ENCODE peak calls at places on chromosome 11, in five cellular contexts. U, Q, L, A and Z are unnamed samples. For H3K4me1, the result is how much of the 10 kb centered on the place peaks cover.

GRCh38 chr11:114296190-114296978 is at the start of gene NNMT:
- DNase-seq in U (peak), Q (no peak), L (no peak), A (no peak), Z (no peak)

GRCh38 chr11:93784935-93785360 is 866 bp downstream of the MED17 start:
- DNase-seq in U (no peak), Q (no peak), L (no peak), A (no peak), Z (no peak)

GRCh38 chr11:123170929-123171328 is 24.1 kb downstream of the CLMP start:
- DNase-seq in U (no peak), Q (no peak), L (no peak), A (no peak), Z (no peak)

GRCh38 chr11:61690706-61691377 is 10.7 kb downstream of the DAGLA start:
- DNase-seq in U (no peak), Q (no peak), L (no peak), A (no peak), Z (no peak)

GRCh38 chr11:2830886-2831285 is 54.7 kb downstream of the CDKN1C start:
- DNase-seq in U (no peak), Q (no peak), L (no peak), A (no peak), Z (no peak)

GRCh38 chr11:67320011-67320410 is 16.7 kb downstream of the SSH3 start:
- DNase-seq in U (no peak), Q (no peak), L (no peak), A (no peak), Z (no peak)

GRCh38 chr11:78929906-78930220 is 355.2 kb upstream of the NARS2 start:
- DNase-seq in U (no peak), Q (no peak), L (no peak), A (no peak), Z (no peak)

GRCh38 chr11:10625982-10626311 is 57.5 kb upstream of the LYVE1 start:
- DNase-seq in U (no peak), Q (peak), L (no peak), A (no peak), Z (no peak)

GRCh38 chr11:107661656-107662055 is 50.2 kb downstream of the SLN start:
- DNase-seq in U (no peak), Q (no peak), L (no peak), A (no peak), Z (no peak)

GRCh38 chr11:62013266-62014157 is 46.1 kb upstream of the FTH1 start:
- DNase-seq in U (no peak), Q (no peak), L (no peak), A (no peak), Z (no peak)

GRCh38 chr11:2389344-2390026 is 11.1 kb upstream of the TSSC4 start:
- DNase-seq in U (peak), Q (no peak), L (peak), A (no peak), Z (no peak)

GRCh38 chr11:67022341-67022933 is 497 bp upstream of the SYT12 start:
- DNase-seq in U (no peak), Q (no peak), L (no peak), A (no peak), Z (no peak)

GRCh38 chr11:46119352-46120216 is 1.7 kb downstream of the PHF21A start:
- DNase-seq in U (peak), Q (no peak), L (peak), A (peak), Z (no peak)

GRCh38 chr11:19651654-19652053 is 61.0 kb upstream of the NAV2 start:
- DNase-seq in U (no peak), Q (no peak), L (no peak), A (no peak), Z (no peak)

GRCh38 chr11:59754859-59755700 is at the start of gene STX3:
- DNase-seq in U (peak), Q (peak), L (peak), A (peak), Z (peak)

GRCh38 chr11:39374963-39375698 is 2084.3 kb downstream of the LRRC4C start:
- DNase-seq in U (peak), Q (no peak), L (peak), A (peak), Z (no peak)

GRCh38 chr11:6611092-6612007 is 666 bp downstream of the TAF10 start:
- DNase-seq in U (peak), Q (peak), L (peak), A (no peak), Z (peak)

GRCh38 chr11:101456812-101457211 is 127.0 kb downstream of the TRPC6 start:
- DNase-seq in U (peak), Q (no peak), L (no peak), A (no peak), Z (no peak)

GRCh38 chr11:101459020-101459419 is 124.8 kb downstream of the TRPC6 start:
- DNase-seq in U (no peak), Q (no peak), L (no peak), A (no peak), Z (no peak)

GRCh38 chr11:101453682-101454081 is 130.1 kb downstream of the TRPC6 start:
- DNase-seq in U (no peak), Q (no peak), L (no peak), A (no peak), Z (no peak)

DNA sequence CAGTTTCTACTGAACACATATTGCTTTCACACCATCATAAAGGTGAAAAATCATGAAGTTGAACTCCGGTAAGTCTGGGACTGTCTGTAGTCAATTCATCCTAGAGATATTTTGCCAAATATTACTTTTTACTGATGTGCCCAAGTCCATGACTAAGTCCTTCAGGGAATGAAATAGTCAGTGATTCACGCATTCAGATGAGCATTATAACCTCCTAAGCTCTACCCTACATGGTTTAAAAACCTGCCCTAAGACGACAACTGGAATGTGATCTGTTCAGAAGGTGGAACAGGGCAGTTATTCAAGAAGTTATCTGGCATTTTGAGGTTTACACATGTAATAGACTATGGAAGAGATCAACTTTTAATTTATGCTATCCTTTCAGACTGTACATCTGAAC is 125.6 kb downstream of the TRPC6 start:
- DNase-seq in U (no peak), Q (no peak), L (no peak), A (no peak), Z (no peak)
- H3K23ac ChIP-seq in U (no peak), Q (no peak), L (no peak), A (no peak), Z (no peak)

GRCh38 chr11:83684071-83684470 is 397.9 kb upstream of the CCDC90B start:
- DNase-seq in U (no peak), Q (no peak), L (peak), A (no peak), Z (no peak)
- H3K4me1 ChIP-seq in U (under half), Q (under half), L (under half), A (under half), Z (under half)

GRCh38 chr11:83865636-83866461 is 579.7 kb upstream of the CCDC90B start:
- DNase-seq in U (peak), Q (no peak), L (no peak), A (no peak), Z (no peak)
- H3K27ac ChIP-seq in U (no peak), Q (no peak), L (no peak), A (no peak), Z (no peak)

GRCh38 chr11:12815150-12815523 is 140.9 kb downstream of the TEAD1 start:
- DNase-seq in U (no peak), Q (no peak), L (no peak), A (no peak), Z (no peak)
- H3K23ac ChIP-seq in U (no peak), Q (no peak), L (no peak), A (no peak), Z (no peak)